ENCODE peak calls at places on chromosomes 16 and 17, in eight cellular contexts. One of them, this sample, is unnamed.

GRCh38 chr17:11389583-11389982 is 148.6 kb downstream of the SHISA6 start:
- DNase-seq in CD8-positive, alpha-beta T cell: no peak
- DNase-seq in RWPE2: no peak
- DNase-seq in NB4: no peak
- DNase-seq in breast epithelium: no peak
- DNase-seq in stomach: no peak
- DNase-seq in AG10803: no peak
- DNase-seq in lower lobe of right lung: no peak
- DNase-seq in this sample: no peak

GRCh38 chr16:26491962-26492361 is 574.8 kb upstream of the C16orf82 start:
- DNase-seq in breast epithelium: no peak
- DNase-seq in NB4: no peak
- DNase-seq in stomach: no peak
- DNase-seq in RWPE2: no peak
- DNase-seq in CD8-positive, alpha-beta T cell: no peak
- DNase-seq in lower lobe of right lung: no peak
- DNase-seq in AG10803: no peak
- DNase-seq in this sample: no peak

GRCh38 chr16:30615358-30616076 is 5.3 kb upstream of the ZNF689 start:
- DNase-seq in breast epithelium: no peak
- DNase-seq in lower lobe of right lung: peak; percentile 78
- DNase-seq in RWPE2: no peak
- DNase-seq in AG10803: peak; percentile 11
- DNase-seq in NB4: peak; percentile 81
- DNase-seq in CD8-positive, alpha-beta T cell: peak; percentile 69
- DNase-seq in stomach: peak; percentile 79
- DNase-seq in this sample: no peak

GRCh38 chr17:64398330-64398729 is 7.7 kb upstream of the PECAM1 start:
- DNase-seq in CD8-positive, alpha-beta T cell: peak; percentile 32
- DNase-seq in RWPE2: no peak
- DNase-seq in AG10803: no peak
- DNase-seq in stomach: no peak
- DNase-seq in breast epithelium: no peak
- DNase-seq in lower lobe of right lung: no peak
- DNase-seq in NB4: no peak
- DNase-seq in this sample: no peak

GRCh38 chr17:73003487-73003886 is 89.0 kb downstream of the SLC39A11 start:
- DNase-seq in RWPE2: no peak
- DNase-seq in CD8-positive, alpha-beta T cell: no peak
- DNase-seq in NB4: no peak
- DNase-seq in stomach: no peak
- DNase-seq in breast epithelium: no peak
- DNase-seq in AG10803: no peak
- DNase-seq in lower lobe of right lung: no peak
- DNase-seq in this sample: no peak

GRCh38 chr17:58577696-58578095 is 63.3 kb upstream of the MTMR4 start:
- DNase-seq in breast epithelium: peak; percentile 30
- DNase-seq in AG10803: peak; percentile 56
- DNase-seq in CD8-positive, alpha-beta T cell: peak; percentile 50
- DNase-seq in NB4: peak; percentile 67
- DNase-seq in stomach: peak; percentile 34
- DNase-seq in lower lobe of right lung: peak; percentile 55
- DNase-seq in RWPE2: no peak
- DNase-seq in this sample: peak; percentile 19

GRCh38 chr16:14553447-14553846 is 76.6 kb downstream of the PARN start:
- DNase-seq in NB4: no peak
- DNase-seq in AG10803: no peak
- DNase-seq in stomach: no peak
- DNase-seq in CD8-positive, alpha-beta T cell: no peak
- DNase-seq in RWPE2: no peak
- DNase-seq in breast epithelium: no peak
- DNase-seq in lower lobe of right lung: no peak
- DNase-seq in this sample: no peak

GRCh38 chr17:30495586-30495985 is 18.4 kb downstream of the GOSR1 start:
- DNase-seq in AG10803: no peak
- DNase-seq in NB4: no peak
- DNase-seq in breast epithelium: no peak
- DNase-seq in RWPE2: no peak
- DNase-seq in lower lobe of right lung: no peak
- DNase-seq in CD8-positive, alpha-beta T cell: no peak
- DNase-seq in stomach: no peak
- DNase-seq in this sample: no peak

GRCh38 chr17:47199627-47200324 is 9.4 kb upstream of the MYL4 start:
- DNase-seq in breast epithelium: no peak
- DNase-seq in NB4: peak; percentile 76
- DNase-seq in RWPE2: no peak
- DNase-seq in lower lobe of right lung: no peak
- DNase-seq in AG10803: no peak
- DNase-seq in CD8-positive, alpha-beta T cell: no peak
- DNase-seq in stomach: no peak
- DNase-seq in this sample: no peak

GRCh38 chr16:66169817-66170216 is 196.7 kb upstream of the CDH5 start:
- DNase-seq in stomach: no peak
- DNase-seq in RWPE2: no peak
- DNase-seq in CD8-positive, alpha-beta T cell: no peak
- DNase-seq in AG10803: no peak
- DNase-seq in NB4: peak; percentile 19
- DNase-seq in lower lobe of right lung: no peak
- DNase-seq in breast epithelium: no peak
- DNase-seq in this sample: no peak

GRCh38 chr16:11180489-11180888 is 75.5 kb downstream of the SOCS1 start:
- DNase-seq in AG10803: no peak
- DNase-seq in CD8-positive, alpha-beta T cell: no peak
- DNase-seq in stomach: no peak
- DNase-seq in NB4: no peak
- DNase-seq in breast epithelium: no peak
- DNase-seq in lower lobe of right lung: peak; percentile 70
- DNase-seq in RWPE2: no peak
- DNase-seq in this sample: no peak

GRCh38 chr17:61504697-61505096 is 52.5 kb downstream of the TBX4 start:
- DNase-seq in lower lobe of right lung: no peak
- DNase-seq in NB4: no peak
- DNase-seq in RWPE2: no peak
- DNase-seq in AG10803: peak; percentile 90
- DNase-seq in breast epithelium: no peak
- DNase-seq in stomach: no peak
- DNase-seq in CD8-positive, alpha-beta T cell: no peak
- DNase-seq in this sample: peak; percentile 86

GRCh38 chr17:48351916-48352332 is 78.1 kb downstream of the SKAP1 start:
- DNase-seq in AG10803: peak; percentile 59
- DNase-seq in breast epithelium: no peak
- DNase-seq in RWPE2: no peak
- DNase-seq in stomach: no peak
- DNase-seq in CD8-positive, alpha-beta T cell: no peak
- DNase-seq in lower lobe of right lung: no peak
- DNase-seq in NB4: peak; percentile 22
- DNase-seq in this sample: peak; percentile 71

GRCh38 chr16:78130083-78130608 is 30.7 kb downstream of the WWOX start:
- DNase-seq in AG10803: no peak
- DNase-seq in lower lobe of right lung: no peak
- DNase-seq in CD8-positive, alpha-beta T cell: no peak
- DNase-seq in NB4: no peak
- DNase-seq in RWPE2: no peak
- DNase-seq in breast epithelium: no peak
- DNase-seq in stomach: no peak
- DNase-seq in this sample: no peak

GRCh38 chr16:1923299-1924034 is 5.3 kb upstream of the HS3ST6 start:
- DNase-seq in breast epithelium: no peak
- DNase-seq in lower lobe of right lung: no peak
- DNase-seq in RWPE2: no peak
- DNase-seq in CD8-positive, alpha-beta T cell: peak; percentile 23
- DNase-seq in stomach: no peak
- DNase-seq in NB4: no peak
- DNase-seq in AG10803: peak; percentile 38
- DNase-seq in this sample: no peak

GRCh38 chr16:81617021-81617346 is 162.1 kb upstream of the PLCG2 start:
- DNase-seq in stomach: no peak
- DNase-seq in CD8-positive, alpha-beta T cell: no peak
- DNase-seq in breast epithelium: no peak
- DNase-seq in AG10803: no peak
- DNase-seq in lower lobe of right lung: no peak
- DNase-seq in NB4: no peak
- DNase-seq in RWPE2: no peak
- DNase-seq in this sample: no peak

GRCh38 chr16:1551166-1551565 is 17.7 kb downstream of the TMEM204 start:
- DNase-seq in RWPE2: no peak
- DNase-seq in AG10803: no peak
- DNase-seq in lower lobe of right lung: no peak
- DNase-seq in NB4: no peak
- DNase-seq in stomach: no peak
- DNase-seq in breast epithelium: no peak
- DNase-seq in CD8-positive, alpha-beta T cell: no peak
- DNase-seq in this sample: no peak

GRCh38 chr17:31562447-31562846 is 171.0 kb downstream of the RAB11FIP4 start:
- DNase-seq in breast epithelium: no peak
- DNase-seq in CD8-positive, alpha-beta T cell: no peak
- DNase-seq in lower lobe of right lung: no peak
- DNase-seq in RWPE2: no peak
- DNase-seq in NB4: no peak
- DNase-seq in stomach: peak; percentile 52
- DNase-seq in AG10803: no peak
- DNase-seq in this sample: no peak

GRCh38 chr17:31558748-31559646 is 167.5 kb downstream of the RAB11FIP4 start:
- DNase-seq in lower lobe of right lung: peak; percentile 81
- DNase-seq in NB4: peak; percentile 86
- DNase-seq in AG10803: peak; percentile 77
- DNase-seq in stomach: peak; percentile 79
- DNase-seq in RWPE2: no peak
- DNase-seq in CD8-positive, alpha-beta T cell: peak; percentile 59
- DNase-seq in breast epithelium: peak; percentile 76
- DNase-seq in this sample: peak; percentile 78

GRCh38 chr17:31559647-31560501 is 168.4 kb downstream of the RAB11FIP4 start:
- DNase-seq in NB4: no peak
- DNase-seq in CD8-positive, alpha-beta T cell: no peak
- DNase-seq in stomach: no peak
- DNase-seq in lower lobe of right lung: no peak
- DNase-seq in AG10803: no peak
- DNase-seq in RWPE2: no peak
- DNase-seq in breast epithelium: no peak
- DNase-seq in this sample: peak; percentile 13

GRCh38 chr17:31561469-31562412 is 170.3 kb downstream of the RAB11FIP4 start:
- DNase-seq in NB4: peak; percentile 68
- DNase-seq in CD8-positive, alpha-beta T cell: no peak
- DNase-seq in AG10803: peak; percentile 60
- DNase-seq in stomach: no peak
- DNase-seq in breast epithelium: no peak
- DNase-seq in lower lobe of right lung: no peak
- DNase-seq in RWPE2: no peak
- DNase-seq in this sample: peak; percentile 53

DNA sequence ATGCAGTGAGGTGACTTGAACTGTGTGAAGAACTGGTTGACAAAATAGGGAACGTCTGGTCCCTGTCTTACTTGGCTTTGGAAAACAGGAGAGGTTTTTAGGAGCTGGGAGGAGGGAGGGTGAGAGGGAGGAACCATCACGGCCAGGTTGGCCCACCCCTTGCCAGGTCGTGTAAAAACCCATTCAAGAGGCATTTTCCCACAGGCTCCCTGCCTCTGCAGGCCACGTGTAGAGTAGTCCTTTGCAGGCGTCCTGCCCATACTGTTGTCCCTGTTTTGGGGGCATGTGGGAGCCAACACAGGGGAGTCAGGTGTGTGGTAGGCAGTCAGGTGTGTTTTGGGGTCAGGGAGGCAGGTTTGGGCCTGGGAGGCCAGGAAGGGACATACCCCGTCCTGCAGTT is 169.4 kb downstream of the RAB11FIP4 start:
- DNase-seq in NB4: no peak
- DNase-seq in breast epithelium: no peak
- DNase-seq in lower lobe of right lung: no peak
- DNase-seq in stomach: no peak
- DNase-seq in RWPE2: no peak
- DNase-seq in AG10803: peak; percentile 25
- DNase-seq in CD8-positive, alpha-beta T cell: no peak
- DNase-seq in this sample: peak; percentile 35
- H3K4me3 ChIP-seq in NB4: peak overlapping the region; percentile 37
- H3K4me3 ChIP-seq in breast epithelium: peak overlapping the region; percentile 62
- H3K4me3 ChIP-seq in lower lobe of right lung: peak overlapping the region; percentile 70
- H3K4me3 ChIP-seq in stomach: peak overlapping the region; percentile 74
- H3K4me3 ChIP-seq in RWPE2: peak overlapping the region; percentile 69
- H3K4me3 ChIP-seq in AG10803: peak overlapping the region; percentile 89
- H3K4me3 ChIP-seq in CD8-positive, alpha-beta T cell: no peak overlapping the region
- H3K4me3 ChIP-seq in this sample: peak overlapping the region; percentile 78

GRCh38 chr17:32444301-32445074 is at the start of gene PSMD11:
- DNase-seq in AG10803: peak; percentile 94
- DNase-seq in NB4: peak; percentile 99
- DNase-seq in stomach: peak; percentile 99
- DNase-seq in RWPE2: peak; percentile 97
- DNase-seq in CD8-positive, alpha-beta T cell: peak; percentile 99
- DNase-seq in breast epithelium: peak; percentile 96
- DNase-seq in lower lobe of right lung: peak; percentile 99
- DNase-seq in this sample: peak; percentile 97
- TF ChIP-seq CTCF in AG10803: peak; percentile 59
- TF ChIP-seq CTCF in NB4: peak; percentile 81
- TF ChIP-seq CTCF in stomach: peak; percentile 89
- TF ChIP-seq CTCF in RWPE2: peak; percentile 94
- TF ChIP-seq CTCF in CD8-positive, alpha-beta T cell: peak; percentile 95
- TF ChIP-seq CTCF in breast epithelium: peak; percentile 74
- TF ChIP-seq CTCF in lower lobe of right lung: no peak
- TF ChIP-seq CTCF in this sample: peak; percentile 88

GRCh38 chr17:27984404-27984803 is 58.1 kb upstream of the NLK start:
- DNase-seq in stomach: no peak
- DNase-seq in NB4: no peak
- DNase-seq in lower lobe of right lung: no peak
- DNase-seq in AG10803: no peak
- DNase-seq in RWPE2: no peak
- DNase-seq in CD8-positive, alpha-beta T cell: no peak
- DNase-seq in breast epithelium: no peak
- DNase-seq in this sample: no peak
- H3K4me3 ChIP-seq in stomach: no peak overlapping the region
- H3K4me3 ChIP-seq in NB4: no peak overlapping the region
- H3K4me3 ChIP-seq in lower lobe of right lung: no peak overlapping the region
- H3K4me3 ChIP-seq in AG10803: no peak overlapping the region
- H3K4me3 ChIP-seq in RWPE2: no peak overlapping the region
- H3K4me3 ChIP-seq in CD8-positive, alpha-beta T cell: no peak overlapping the region
- H3K4me3 ChIP-seq in breast epithelium: no peak overlapping the region
- H3K4me3 ChIP-seq in this sample: no peak overlapping the region

DNA sequence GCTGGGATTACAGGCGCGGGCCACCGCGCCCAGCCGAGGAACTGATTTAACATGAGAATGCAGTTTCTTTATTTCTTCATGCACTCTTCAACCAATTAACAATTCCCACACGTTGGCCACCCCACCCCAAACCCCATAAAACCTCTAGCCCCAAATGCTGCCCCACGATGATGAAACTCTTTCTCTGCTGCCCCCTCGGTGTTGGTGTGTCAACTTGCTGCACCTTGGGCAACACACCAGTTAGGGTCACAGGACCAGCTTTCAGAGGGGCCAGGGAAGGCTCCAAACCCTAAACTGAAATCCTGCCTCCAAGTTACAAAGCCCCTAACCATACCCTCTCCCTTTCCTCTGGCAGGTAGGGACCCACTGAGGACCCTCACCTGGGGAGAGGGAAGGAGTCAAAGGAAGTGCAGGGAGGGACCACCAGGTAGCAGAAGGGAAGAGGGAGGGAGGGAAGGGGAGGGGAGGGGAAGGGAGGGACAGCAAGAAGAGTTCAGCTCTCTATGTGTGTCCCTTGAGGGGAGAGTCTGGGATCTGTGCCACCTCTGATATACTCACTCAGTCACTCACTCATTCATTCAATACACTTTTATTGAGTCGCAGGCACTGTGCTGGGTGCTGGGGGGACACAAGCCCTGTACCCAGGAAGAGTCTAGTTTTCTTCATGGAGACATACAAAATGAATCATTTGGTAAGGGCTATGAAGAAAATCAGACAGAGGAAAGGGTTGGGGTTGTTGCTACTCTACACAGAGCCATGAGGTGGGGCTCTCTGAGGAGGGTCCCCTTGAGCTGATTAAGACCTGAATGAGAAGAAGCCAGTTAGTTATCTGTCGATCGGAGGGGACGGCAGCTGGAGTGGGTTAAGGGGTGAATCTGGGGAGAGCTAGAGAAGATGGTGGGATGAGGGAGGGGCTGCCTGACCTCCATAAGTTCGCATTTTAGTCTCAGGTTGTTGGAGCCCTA is 3.9 kb downstream of the PLXDC1 start:
- DNase-seq in NB4: peak; percentile 50
- DNase-seq in breast epithelium: no peak
- DNase-seq in stomach: no peak
- DNase-seq in AG10803: no peak
- DNase-seq in RWPE2: no peak
- DNase-seq in CD8-positive, alpha-beta T cell: no peak
- DNase-seq in lower lobe of right lung: no peak
- DNase-seq in this sample: no peak
- TF ChIP-seq CTCF in NB4: no peak
- TF ChIP-seq CTCF in breast epithelium: no peak
- TF ChIP-seq CTCF in stomach: no peak
- TF ChIP-seq CTCF in AG10803: no peak
- TF ChIP-seq CTCF in RWPE2: no peak
- TF ChIP-seq CTCF in CD8-positive, alpha-beta T cell: no peak
- TF ChIP-seq CTCF in lower lobe of right lung: no peak
- TF ChIP-seq CTCF in this sample: no peak